ENCODE peak calls at places on chromosomes 1 and 21, in seven cellular contexts. R is IMR-90, S is body of pancreas, K is keratinocyte, Z is PC-9, M is substantia nigra, T is trophoblast cell. B is an unnamed sample.

GRCh38 chr1:235941852-235942624 is 75.3 kb upstream of the LYST start:
- DNase-seq in R (no peak), S (no peak), K (no peak), Z (no peak), M (no peak), T (no peak), B (no peak)

GRCh38 chr21:28439246-28439645 is 553.4 kb downstream of the LTN1 start:
- DNase-seq in R (no peak), S (no peak), K (no peak), Z (no peak), M (no peak), T (no peak), B (no peak)

GRCh38 chr1:210696709-210697108 is 368.0 kb downstream of the HHAT start:
- DNase-seq in R (no peak), S (no peak), K (no peak), Z (no peak), M (no peak), T (no peak), B (no peak)

GRCh38 chr1:177255411-177255810 is 84.7 kb downstream of the BRINP2 start:
- DNase-seq in R (peak; percentile 78), S (no peak), K (peak; percentile 86), Z (no peak), M (no peak), T (no peak), B (no peak)

GRCh38 chr1:158020877-158021630 is 27.6 kb downstream of the KIRREL1 start:
- DNase-seq in R (no peak), S (no peak), K (no peak), Z (no peak), M (no peak), T (no peak), B (no peak)

GRCh38 chr1:94634977-94635416 is 93.4 kb upstream of the F3 start:
- DNase-seq in R (no peak), S (no peak), K (no peak), Z (no peak), M (no peak), T (no peak), B (no peak)

GRCh38 chr1:171802207-171802606 is 20.7 kb downstream of the METTL13 start:
- DNase-seq in R (no peak), S (no peak), K (no peak), Z (no peak), M (no peak), T (no peak), B (no peak)

GRCh38 chr1:61268546-61269243 is 186.3 kb downstream of the NFIA start:
- DNase-seq in R (no peak), S (no peak), K (no peak), Z (no peak), M (peak; percentile 39), T (no peak), B (no peak)

GRCh38 chr1:156951371-156951770 is 30.9 kb downstream of the LRRC71 start:
- DNase-seq in R (no peak), S (no peak), K (no peak), Z (no peak), M (no peak), T (no peak), B (no peak)

GRCh38 chr1:212683357-212683722 is 16.3 kb downstream of the BATF3 start:
- DNase-seq in R (no peak), S (no peak), K (no peak), Z (no peak), M (no peak), T (no peak), B (peak; percentile 79)

GRCh38 chr1:3548156-3548893 is 63.0 kb downstream of the MEGF6 start:
- DNase-seq in R (peak; percentile 69), S (peak; percentile 37), K (no peak), Z (peak; percentile 55), M (no peak), T (peak; percentile 97), B (no peak)

GRCh38 chr1:88736633-88737248 is 52.7 kb downstream of the PKN2 start:
- DNase-seq in R (peak; percentile 55), S (no peak), K (peak; percentile 2), Z (peak; percentile 12), M (no peak), T (peak; percentile 8), B (no peak)

GRCh38 chr1:10692401-10693021 is 103.9 kb downstream of the CASZ1 start:
- DNase-seq in R (no peak), S (peak; percentile 76), K (no peak), Z (peak; percentile 65), M (no peak), T (peak; percentile 9), B (no peak)

GRCh38 chr1:63795455-63795854 is 21.6 kb downstream of the ROR1 start:
- DNase-seq in R (no peak), S (no peak), K (no peak), Z (no peak), M (no peak), T (no peak), B (no peak)

GRCh38 chr1:6357243-6357929 is 36.2 kb downstream of the ACOT7 start:
- DNase-seq in R (no peak), S (no peak), K (no peak), Z (no peak), M (no peak), T (no peak), B (no peak)

GRCh38 chr1:156108057-156108456 is 6.5 kb upstream of the LMNA start:
- DNase-seq in R (no peak), S (no peak), K (no peak), Z (no peak), M (no peak), T (no peak), B (no peak)

GRCh38 chr1:94617139-94617805 is 75.7 kb upstream of the F3 start:
- DNase-seq in R (peak; percentile 87), S (no peak), K (no peak), Z (peak; percentile 59), M (no peak), T (peak; percentile 61), B (no peak)

GRCh38 chr21:34933609-34934345 is 115.3 kb downstream of the RUNX1 start:
- DNase-seq in R (no peak), S (no peak), K (no peak), Z (no peak), M (no peak), T (no peak), B (no peak)

GRCh38 chr21:41866274-41866809 is 12.8 kb downstream of the PRDM15 start:
- DNase-seq in R (no peak), S (no peak), K (no peak), Z (no peak), M (no peak), T (no peak), B (no peak)

GRCh38 chr1:218524526-218524925 is 179.4 kb downstream of the TGFB2 start:
- DNase-seq in R (peak; percentile 44), S (no peak), K (no peak), Z (no peak), M (no peak), T (no peak), B (no peak)

GRCh38 chr1:235648407-235648907 is 1.1 kb downstream of the GNG4 start:
- DNase-seq in R (no peak), S (peak; percentile 34), K (no peak), Z (no peak), M (no peak), T (no peak), B (no peak)

GRCh38 chr1:239563680-239564079 is 177.3 kb downstream of the CHRM3 start:
- DNase-seq in R (no peak), S (no peak), K (no peak), Z (no peak), M (no peak), T (no peak), B (no peak)

DNA sequence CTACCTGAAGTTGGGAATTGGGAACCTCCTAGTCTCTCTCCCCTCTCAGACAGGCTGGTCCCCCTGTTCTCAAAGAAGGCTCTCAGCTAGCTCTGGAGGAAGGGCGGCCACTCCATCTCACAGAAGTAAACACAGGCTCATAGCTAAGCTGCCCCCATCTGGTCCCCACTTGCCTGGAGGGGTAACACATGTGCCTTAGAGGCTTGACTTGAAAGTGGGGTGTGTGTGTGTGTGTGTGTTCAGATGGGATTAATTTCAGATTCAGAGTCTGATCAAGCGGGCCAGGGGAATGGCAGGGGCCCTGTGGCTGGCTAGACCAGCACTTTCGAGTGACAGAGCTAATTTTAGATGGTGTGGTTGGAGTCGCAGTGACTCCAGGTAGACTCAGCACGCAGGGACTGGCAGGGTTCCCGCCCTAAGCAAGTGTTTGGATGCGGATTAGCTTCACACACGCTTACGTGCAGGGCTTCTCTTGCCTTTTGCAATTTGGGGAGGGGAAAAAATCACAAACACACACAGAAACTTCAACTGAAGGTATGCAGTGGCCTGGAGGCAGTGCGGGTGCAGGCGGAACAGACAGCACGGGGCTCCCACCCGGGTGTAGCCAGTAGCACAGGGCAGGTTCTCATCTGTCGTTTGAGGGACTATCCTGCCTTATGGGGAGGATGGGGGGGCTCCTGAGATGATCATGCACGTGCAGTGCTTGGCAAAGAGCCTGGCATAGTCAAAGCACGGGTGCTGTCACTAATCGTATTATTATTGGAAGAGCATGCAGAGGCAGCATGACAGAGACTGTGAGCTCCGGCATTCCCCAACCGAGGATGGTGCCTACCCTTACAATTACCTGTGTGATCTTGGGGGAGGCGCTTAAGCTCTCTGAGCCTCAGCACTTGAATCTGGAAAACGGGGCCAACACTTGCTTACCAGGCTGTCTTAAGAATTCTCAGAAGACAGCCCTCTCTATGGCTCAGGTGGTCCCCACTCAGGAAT is 1.3 kb downstream of the EDN2 start:
- DNase-seq in R (no peak), S (no peak), K (no peak), Z (no peak), M (no peak), T (peak; percentile 71), B (no peak)
- H3K27ac ChIP-seq in R (no peak overlapping the region), S (no peak overlapping the region), K (no peak overlapping the region), Z (no peak overlapping the region), M (no peak overlapping the region), T (no peak overlapping the region), B (no peak overlapping the region)

GRCh38 chr1:203661572-203661971 is 34.9 kb downstream of the ATP2B4 start:
- DNase-seq in R (no peak), S (peak; percentile 78), K (no peak), Z (peak; percentile 59), M (no peak), T (no peak), B (no peak)
- H3K27ac ChIP-seq in R (no peak overlapping the region), S (no peak overlapping the region), K (peak overlapping the region; percentile 21), Z (no peak overlapping the region), M (no peak overlapping the region), T (no peak overlapping the region), B (peak overlapping the region; percentile 49)

GRCh38 chr1:118981436-118981835 is 6.7 kb downstream of the TBX15 start:
- DNase-seq in R (no peak), S (no peak), K (no peak), Z (no peak), M (no peak), T (no peak), B (no peak)

GRCh38 chr1:118983558-118984021 is 4.6 kb downstream of the TBX15 start:
- DNase-seq in R (no peak), S (no peak), K (no peak), Z (no peak), M (no peak), T (no peak), B (peak; percentile 67)

GRCh38 chr1:118982816-118983557 is 5.2 kb downstream of the TBX15 start:
- DNase-seq in R (no peak), S (no peak), K (no peak), Z (no peak), M (no peak), T (no peak), B (no peak)

GRCh38 chr1:118984086-118984989 is 3.8 kb downstream of the TBX15 start:
- DNase-seq in R (peak; percentile 5), S (no peak), K (no peak), Z (no peak), M (no peak), T (no peak), B (peak; percentile 81)

GRCh38 chr1:118982281-118982680 is 5.9 kb downstream of the TBX15 start:
- DNase-seq in R (no peak), S (no peak), K (no peak), Z (no peak), M (no peak), T (no peak), B (no peak)
- H3K27ac ChIP-seq in R (no peak overlapping the region), S (no peak overlapping the region), K (no peak overlapping the region), Z (no peak overlapping the region), M (no peak overlapping the region), T (no peak overlapping the region), B (no peak overlapping the region)

GRCh38 chr1:107866870-107867269 is 98.1 kb downstream of the VAV3 start:
- DNase-seq in R (no peak), S (no peak), K (no peak), Z (no peak), M (no peak), T (no peak), B (no peak)
- H3K27ac ChIP-seq in R (no peak overlapping the region), S (no peak overlapping the region), K (no peak overlapping the region), Z (no peak overlapping the region), M (no peak overlapping the region), T (no peak overlapping the region), B (no peak overlapping the region)

B was measured in vagina.